ENCODE peak calls at places on chromosomes 11 and 22, in four cellular contexts. U is IMR-90, H is GM12878, T is K562. A is an unnamed sample.

GRCh38 chr11:45925550-45925949 is 3.1 kb downstream of the LARGE2 start:
- DNase-seq in H (no peak), U (no peak), T (no peak), A (no peak)

GRCh38 chr11:64759131-64759721 is 548 bp downstream of the PYGM start:
- DNase-seq in U (no peak), H (no peak), T (peak; percentile 37), A (no peak)

GRCh38 chr11:92226331-92227232 is 2.0 kb downstream of the FAT3 start:
- DNase-seq in U (no peak), T (no peak), H (no peak), A (no peak)

GRCh38 chr11:91819743-91820142 is 404.9 kb upstream of the FAT3 start:
- DNase-seq in T (no peak), U (no peak), H (no peak), A (no peak)

GRCh38 chr22:19892249-19892879 is 37.7 kb upstream of the GNB1L start:
- DNase-seq in U (peak; percentile 53), H (no peak), T (peak; percentile 87), A (peak; percentile 79)

GRCh38 chr11:68342459-68343158 is 30.2 kb downstream of the LRP5 start:
- DNase-seq in H (no peak), T (no peak), U (no peak), A (no peak)

GRCh38 chr11:87156970-87157369 is 119.2 kb downstream of the TMEM135 start:
- DNase-seq in U (no peak), H (no peak), T (no peak), A (no peak)

GRCh38 chr11:30326114-30326783 is 3.3 kb downstream of the ARL14EP start:
- DNase-seq in U (peak; percentile 66), H (no peak), T (no peak), A (no peak)

GRCh38 chr11:67308031-67308866 is 4.9 kb downstream of the SSH3 start:
- DNase-seq in T (no peak), H (no peak), U (no peak), A (no peak)

GRCh38 chr22:23053051-23053707 is 17.1 kb upstream of the GNAZ start:
- DNase-seq in T (no peak), U (no peak), H (no peak), A (no peak)

GRCh38 chr22:35451602-35452001 is 51.7 kb downstream of the MCM5 start:
- DNase-seq in U (no peak), T (no peak), H (no peak), A (no peak)

GRCh38 chr22:48576333-48577013 is 1251.2 kb downstream of the BRD1 start:
- DNase-seq in T (no peak), H (no peak), U (no peak), A (no peak)

GRCh38 chr11:34299962-34300350 is 57.9 kb downstream of the ABTB2 start:
- DNase-seq in H (no peak), U (no peak), T (no peak), A (no peak)

GRCh38 chr22:36152088-36152487 is 8.5 kb downstream of the APOL3 start:
- DNase-seq in T (no peak), H (no peak), U (no peak), A (no peak)

GRCh38 chr11:122036022-122036421 is 80.0 kb downstream of the BLID start:
- DNase-seq in H (no peak), T (no peak), U (peak; percentile 90), A (no peak)

GRCh38 chr22:44057411-44057987 is 33.4 kb downstream of the PARVB start:
- DNase-seq in U (no peak), H (no peak), T (no peak), A (no peak)

GRCh38 chr11:115624065-115624464 is 119.8 kb upstream of the CADM1 start:
- DNase-seq in T (no peak), H (no peak), U (no peak), A (no peak)
- TF ChIP-seq CTCF in T (no peak), H (no peak), U (peak; percentile 17), A (no peak)

GRCh38 chr22:37275134-37275533 is 7.2 kb upstream of the CYTH4 start:
- DNase-seq in H (no peak), T (no peak), U (no peak), A (no peak)

GRCh38 chr22:37278261-37278660 is 4.0 kb upstream of the CYTH4 start:
- DNase-seq in H (no peak), T (no peak), U (no peak), A (no peak)

GRCh38 chr22:37274380-37274862 is 7.9 kb upstream of the CYTH4 start:
- DNase-seq in H (no peak), U (no peak), T (no peak), A (no peak)

GRCh38 chr22:37275622-37276021 is 6.7 kb upstream of the CYTH4 start:
- DNase-seq in U (no peak), H (no peak), T (no peak), A (no peak)

GRCh38 chr22:37276771-37277170 is 5.5 kb upstream of the CYTH4 start:
- DNase-seq in U (peak; percentile 15), T (peak; percentile 62), H (no peak), A (no peak)
- TF ChIP-seq FOS in U (no peak), T (no peak), H (no peak), A (no peak)

GRCh38 chr11:66289548-66290331 is 797 bp upstream of the YIF1A start:
- DNase-seq in H (peak; percentile 45), U (no peak), T (peak; percentile 89), A (no peak)

GRCh38 chr11:66290332-66290629 is 1.3 kb upstream of the YIF1A start:
- DNase-seq in H (no peak), T (no peak), U (no peak), A (no peak)

GRCh38 chr11:66287256-66288137 is 1.4 kb downstream of the YIF1A start:
- DNase-seq in U (no peak), H (no peak), T (no peak), A (no peak)

GRCh38 chr11:66288138-66288865 is 641 bp downstream of the YIF1A start:
- DNase-seq in U (no peak), H (no peak), T (no peak), A (peak; percentile 35)

DNA sequence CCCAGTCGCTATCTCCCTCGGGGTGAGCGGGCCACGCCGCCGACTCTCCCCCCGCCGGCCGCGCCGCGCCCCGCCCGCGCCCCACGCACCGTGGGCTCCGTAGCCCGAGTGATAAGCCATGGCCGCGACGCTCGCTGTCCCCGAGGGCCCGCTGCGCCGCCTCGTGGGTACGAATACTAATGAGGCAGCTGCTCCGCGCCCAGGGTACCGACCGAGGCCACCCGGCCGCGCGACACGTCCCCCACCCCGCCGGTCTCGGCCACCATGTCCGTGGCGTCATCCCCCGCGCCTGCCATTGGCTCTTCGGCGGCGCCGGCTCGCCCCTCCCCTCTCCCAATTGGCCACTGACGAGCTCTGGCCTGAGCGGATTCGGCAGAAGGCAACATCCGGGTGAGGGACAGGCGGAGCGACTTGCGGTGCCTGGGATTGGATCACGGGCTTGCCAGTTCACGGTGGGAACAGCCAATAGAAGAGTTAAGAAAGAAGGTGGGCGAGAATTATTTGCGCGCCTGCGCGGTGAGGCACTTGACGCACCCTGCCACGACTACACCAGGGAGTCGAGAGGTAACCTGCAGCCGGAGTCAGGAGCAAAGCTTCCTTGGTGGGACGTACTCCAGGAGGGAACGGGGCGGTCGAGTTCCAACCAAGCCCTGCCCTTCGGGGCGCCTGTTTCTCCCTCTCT is at the start of gene YIF1A:
- DNase-seq in T (peak; percentile 100), U (peak; percentile 100), H (peak; percentile 98), A (peak; percentile 100)
- TF ChIP-seq CTCF in T (peak; percentile 30), U (no peak), H (no peak), A (no peak)

GRCh38 chr11:126146454-126147192 is 64.8 kb downstream of the RPUSD4 start:
- DNase-seq in H (no peak), T (no peak), U (no peak), A (no peak)

GRCh38 chr11:126149759-126150236 is 61.7 kb downstream of the RPUSD4 start:
- DNase-seq in H (no peak), U (no peak), T (no peak), A (peak; percentile 52)

GRCh38 chr11:126150256-126150655 is 61.2 kb downstream of the RPUSD4 start:
- DNase-seq in U (no peak), H (no peak), T (no peak), A (no peak)

GRCh38 chr11:126147268-126148111 is 64.0 kb downstream of the RPUSD4 start:
- DNase-seq in U (no peak), H (no peak), T (no peak), A (no peak)

GRCh38 chr11:126148317-126148716 is 63.1 kb downstream of the RPUSD4 start:
- DNase-seq in U (no peak), H (no peak), T (no peak), A (no peak)
- TF ChIP-seq FOS in U (no peak), H (no peak), T (no peak), A (no peak)

GRCh38 chr22:45343143-45343542 is 33.4 kb downstream of the FAM118A start:
- DNase-seq in H (no peak), U (no peak), T (no peak), A (no peak)

GRCh38 chr22:45338795-45339194 is 29.1 kb downstream of the FAM118A start:
- DNase-seq in T (no peak), U (no peak), H (no peak), A (no peak)

GRCh38 chr22:45341503-45341902 is 31.8 kb downstream of the FAM118A start:
- DNase-seq in U (no peak), T (no peak), H (no peak), A (no peak)

GRCh38 chr22:45337536-45337935 is 27.8 kb downstream of the FAM118A start:
- DNase-seq in H (no peak), T (no peak), U (no peak), A (no peak)

DNA sequence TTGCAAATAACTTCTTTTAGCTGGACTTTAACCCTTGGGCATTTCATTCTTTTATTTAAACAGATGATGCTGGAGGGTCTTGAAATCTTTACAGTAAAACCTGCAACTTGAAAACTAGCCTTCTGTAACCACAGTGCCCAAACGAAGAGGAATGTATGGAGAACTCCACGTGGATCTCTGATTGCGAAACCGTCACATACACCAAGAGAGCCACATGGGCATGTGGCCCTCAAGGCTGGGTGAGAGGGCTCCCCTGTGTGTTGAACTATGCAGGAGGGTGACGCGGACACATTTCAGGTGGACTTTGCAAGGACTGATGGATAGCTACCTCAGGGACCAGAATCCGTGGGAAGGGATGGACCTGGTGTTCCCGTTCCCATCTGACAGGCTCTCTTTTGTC is 30.6 kb downstream of the FAM118A start:
- DNase-seq in U (no peak), H (no peak), T (no peak), A (no peak)
- TF ChIP-seq CTCF in U (no peak), H (no peak), T (no peak), A (no peak)

GRCh38 chr11:102661040-102661439 is 35.9 kb upstream of the MMP20 start:
- DNase-seq in T (no peak), U (no peak), H (no peak), A (no peak)

GRCh38 chr11:102653744-102654291 is 28.7 kb upstream of the MMP20 start:
- DNase-seq in H (no peak), U (peak; percentile 6), T (no peak), A (no peak)

GRCh38 chr11:102656528-102656927 is 31.4 kb upstream of the MMP20 start:
- DNase-seq in H (no peak), U (no peak), T (no peak), A (no peak)

GRCh38 chr11:102654761-102655160 is 29.6 kb upstream of the MMP20 start:
- DNase-seq in H (no peak), U (no peak), T (no peak), A (no peak)

GRCh38 chr11:102655547-102655946 is 30.4 kb upstream of the MMP20 start:
- DNase-seq in T (no peak), U (no peak), H (no peak), A (no peak)
- TF ChIP-seq FOS in T (no peak), U (no peak), H (no peak), A (no peak)